ENCODE peak calls at places on chromosome 12, in eight cellular contexts. One of them, this sample, is unnamed.

GRCh38 chr12:91109148-91109564 is 2.1 kb downstream of the LUM start:
- DNase-seq in HCT116: peak
- DNase-seq in IMR-90: peak
- DNase-seq in K562: peak
- DNase-seq in SK-N-SH: no peak
- DNase-seq in A549: peak
- DNase-seq in HepG2: peak
- DNase-seq in GM12878: peak
- DNase-seq in this sample: peak

GRCh38 chr12:109010259-109010658 is 10.6 kb downstream of the SVOP start:
- DNase-seq in HCT116: no peak
- DNase-seq in IMR-90: no peak
- DNase-seq in K562: no peak
- DNase-seq in SK-N-SH: no peak
- DNase-seq in A549: no peak
- DNase-seq in HepG2: peak
- DNase-seq in GM12878: no peak
- DNase-seq in this sample: no peak

GRCh38 chr12:66044731-66045130 is 85.8 kb downstream of the LLPH start:
- DNase-seq in HCT116: no peak
- DNase-seq in IMR-90: peak
- DNase-seq in K562: no peak
- DNase-seq in SK-N-SH: no peak
- DNase-seq in A549: peak
- DNase-seq in HepG2: peak
- DNase-seq in GM12878: no peak
- DNase-seq in this sample: no peak

GRCh38 chr12:42070056-42070455 is 74.6 kb downstream of the GXYLT1 start:
- DNase-seq in HCT116: no peak
- DNase-seq in IMR-90: no peak
- DNase-seq in K562: no peak
- DNase-seq in SK-N-SH: no peak
- DNase-seq in A549: no peak
- DNase-seq in HepG2: no peak
- DNase-seq in GM12878: no peak
- DNase-seq in this sample: no peak

GRCh38 chr12:60847281-60847680 is 1251.5 kb downstream of the SLC16A7 start:
- DNase-seq in HCT116: no peak
- DNase-seq in IMR-90: no peak
- DNase-seq in K562: no peak
- DNase-seq in SK-N-SH: no peak
- DNase-seq in A549: no peak
- DNase-seq in HepG2: no peak
- DNase-seq in GM12878: no peak
- DNase-seq in this sample: no peak

GRCh38 chr12:104064842-104065441 is 611 bp downstream of the HCFC2 start:
- DNase-seq in HCT116: no peak
- DNase-seq in IMR-90: no peak
- DNase-seq in K562: peak
- DNase-seq in SK-N-SH: peak
- DNase-seq in A549: peak
- DNase-seq in HepG2: no peak
- DNase-seq in GM12878: no peak
- DNase-seq in this sample: no peak

GRCh38 chr12:41188058-41188840 is at the start of gene PDZRN4:
- DNase-seq in HCT116: no peak
- DNase-seq in IMR-90: no peak
- DNase-seq in K562: no peak
- DNase-seq in SK-N-SH: peak
- DNase-seq in A549: peak
- DNase-seq in HepG2: no peak
- DNase-seq in GM12878: no peak
- DNase-seq in this sample: peak

GRCh38 chr12:119334459-119335170 is at the start of gene CCDC60:
- DNase-seq in HCT116: no peak
- DNase-seq in IMR-90: no peak
- DNase-seq in K562: peak
- DNase-seq in SK-N-SH: no peak
- DNase-seq in A549: no peak
- DNase-seq in HepG2: no peak
- DNase-seq in GM12878: no peak
- DNase-seq in this sample: peak

GRCh38 chr12:29216797-29217583 is 67.9 kb downstream of the FAR2 start:
- DNase-seq in HCT116: no peak
- DNase-seq in IMR-90: no peak
- DNase-seq in K562: no peak
- DNase-seq in SK-N-SH: no peak
- DNase-seq in A549: no peak
- DNase-seq in HepG2: no peak
- DNase-seq in GM12878: no peak
- DNase-seq in this sample: no peak

GRCh38 chr12:122963928-122964240 is 2.4 kb downstream of the ABCB9 start:
- DNase-seq in HCT116: no peak
- DNase-seq in IMR-90: peak
- DNase-seq in K562: no peak
- DNase-seq in SK-N-SH: no peak
- DNase-seq in A549: no peak
- DNase-seq in HepG2: no peak
- DNase-seq in GM12878: no peak
- DNase-seq in this sample: no peak

GRCh38 chr12:113392988-113393579 is 10.6 kb downstream of the SDS start:
- DNase-seq in HCT116: peak
- DNase-seq in IMR-90: no peak
- DNase-seq in K562: peak
- DNase-seq in SK-N-SH: peak
- DNase-seq in A549: peak
- DNase-seq in HepG2: peak
- DNase-seq in GM12878: peak
- DNase-seq in this sample: peak

GRCh38 chr12:34400986-34401658 is 378.8 kb downstream of the ALG10 start:
- DNase-seq in HCT116: no peak
- DNase-seq in IMR-90: no peak
- DNase-seq in K562: no peak
- DNase-seq in SK-N-SH: peak
- DNase-seq in A549: no peak
- DNase-seq in HepG2: no peak
- DNase-seq in GM12878: no peak
- DNase-seq in this sample: peak

GRCh38 chr12:96452271-96452922 is 37.0 kb upstream of the CFAP54 start:
- DNase-seq in HCT116: no peak
- DNase-seq in IMR-90: no peak
- DNase-seq in K562: no peak
- DNase-seq in SK-N-SH: no peak
- DNase-seq in A549: no peak
- DNase-seq in HepG2: no peak
- DNase-seq in GM12878: no peak
- DNase-seq in this sample: no peak

GRCh38 chr12:96462571-96463280 is 26.7 kb upstream of the CFAP54 start:
- DNase-seq in HCT116: no peak
- DNase-seq in IMR-90: no peak
- DNase-seq in K562: no peak
- DNase-seq in SK-N-SH: no peak
- DNase-seq in A549: no peak
- DNase-seq in HepG2: no peak
- DNase-seq in GM12878: no peak
- DNase-seq in this sample: no peak

GRCh38 chr12:96454396-96454795 is 35.0 kb upstream of the CFAP54 start:
- DNase-seq in HCT116: no peak
- DNase-seq in IMR-90: peak
- DNase-seq in K562: no peak
- DNase-seq in SK-N-SH: no peak
- DNase-seq in A549: no peak
- DNase-seq in HepG2: no peak
- DNase-seq in GM12878: no peak
- DNase-seq in this sample: no peak

GRCh38 chr12:96456265-96456974 is 33.0 kb upstream of the CFAP54 start:
- DNase-seq in HCT116: no peak
- DNase-seq in IMR-90: no peak
- DNase-seq in K562: no peak
- DNase-seq in SK-N-SH: no peak
- DNase-seq in A549: no peak
- DNase-seq in HepG2: no peak
- DNase-seq in GM12878: peak
- DNase-seq in this sample: no peak

GRCh38 chr12:96457191-96457930 is 32.0 kb upstream of the CFAP54 start:
- DNase-seq in HCT116: peak
- DNase-seq in IMR-90: no peak
- DNase-seq in K562: no peak
- DNase-seq in SK-N-SH: no peak
- DNase-seq in A549: no peak
- DNase-seq in HepG2: no peak
- DNase-seq in GM12878: no peak
- DNase-seq in this sample: no peak
- TF ChIP-seq RAD21 in HCT116: no peak
- TF ChIP-seq RAD21 in IMR-90: no peak
- TF ChIP-seq RAD21 in K562: no peak
- TF ChIP-seq RAD21 in SK-N-SH: no peak
- TF ChIP-seq RAD21 in A549: no peak
- TF ChIP-seq RAD21 in HepG2: no peak
- TF ChIP-seq RAD21 in GM12878: no peak
- TF ChIP-seq RAD21 in this sample: no peak

GRCh38 chr12:68854078-68854468 is 46.1 kb downstream of the MDM2 start:
- DNase-seq in HCT116: no peak
- DNase-seq in IMR-90: no peak
- DNase-seq in K562: no peak
- DNase-seq in SK-N-SH: no peak
- DNase-seq in A549: no peak
- DNase-seq in HepG2: no peak
- DNase-seq in GM12878: no peak
- DNase-seq in this sample: no peak

GRCh38 chr12:68846811-68847210 is 38.8 kb downstream of the MDM2 start:
- DNase-seq in HCT116: no peak
- DNase-seq in IMR-90: no peak
- DNase-seq in K562: no peak
- DNase-seq in SK-N-SH: no peak
- DNase-seq in A549: no peak
- DNase-seq in HepG2: no peak
- DNase-seq in GM12878: no peak
- DNase-seq in this sample: no peak

GRCh38 chr12:68851592-68851952 is 43.6 kb downstream of the MDM2 start:
- DNase-seq in HCT116: no peak
- DNase-seq in IMR-90: no peak
- DNase-seq in K562: no peak
- DNase-seq in SK-N-SH: no peak
- DNase-seq in A549: no peak
- DNase-seq in HepG2: no peak
- DNase-seq in GM12878: no peak
- DNase-seq in this sample: no peak

GRCh38 chr12:68853396-68854077 is 45.6 kb downstream of the MDM2 start:
- DNase-seq in HCT116: no peak
- DNase-seq in IMR-90: no peak
- DNase-seq in K562: no peak
- DNase-seq in SK-N-SH: no peak
- DNase-seq in A549: no peak
- DNase-seq in HepG2: no peak
- DNase-seq in GM12878: no peak
- DNase-seq in this sample: no peak

GRCh38 chr12:68850390-68850789 is 42.4 kb downstream of the MDM2 start:
- DNase-seq in HCT116: no peak
- DNase-seq in IMR-90: no peak
- DNase-seq in K562: no peak
- DNase-seq in SK-N-SH: no peak
- DNase-seq in A549: no peak
- DNase-seq in HepG2: peak
- DNase-seq in GM12878: no peak
- DNase-seq in this sample: no peak
- TF ChIP-seq RAD21 in HCT116: no peak
- TF ChIP-seq RAD21 in IMR-90: no peak
- TF ChIP-seq RAD21 in K562: no peak
- TF ChIP-seq RAD21 in SK-N-SH: no peak
- TF ChIP-seq RAD21 in A549: no peak
- TF ChIP-seq RAD21 in HepG2: no peak
- TF ChIP-seq RAD21 in GM12878: no peak
- TF ChIP-seq RAD21 in this sample: no peak

GRCh38 chr12:130953783-130954543 is at the start of gene ADGRD1:
- DNase-seq in HCT116: no peak
- DNase-seq in IMR-90: peak
- DNase-seq in K562: peak
- DNase-seq in SK-N-SH: no peak
- DNase-seq in A549: peak
- DNase-seq in HepG2: no peak
- DNase-seq in GM12878: no peak
- DNase-seq in this sample: no peak

GRCh38 chr12:130951636-130952035 is 2.1 kb upstream of the ADGRD1 start:
- DNase-seq in HCT116: no peak
- DNase-seq in IMR-90: no peak
- DNase-seq in K562: no peak
- DNase-seq in SK-N-SH: no peak
- DNase-seq in A549: no peak
- DNase-seq in HepG2: no peak
- DNase-seq in GM12878: no peak
- DNase-seq in this sample: no peak

GRCh38 chr12:130954544-130954831 is 781 bp downstream of the ADGRD1 start:
- DNase-seq in HCT116: no peak
- DNase-seq in IMR-90: no peak
- DNase-seq in K562: no peak
- DNase-seq in SK-N-SH: no peak
- DNase-seq in A549: no peak
- DNase-seq in HepG2: no peak
- DNase-seq in GM12878: no peak
- DNase-seq in this sample: no peak

GRCh38 chr12:130952106-130952505 is 1.6 kb upstream of the ADGRD1 start:
- DNase-seq in HCT116: no peak
- DNase-seq in IMR-90: no peak
- DNase-seq in K562: peak
- DNase-seq in SK-N-SH: peak
- DNase-seq in A549: no peak
- DNase-seq in HepG2: no peak
- DNase-seq in GM12878: no peak
- DNase-seq in this sample: no peak

GRCh38 chr12:130952545-130952954 is 1.2 kb upstream of the ADGRD1 start:
- DNase-seq in HCT116: no peak
- DNase-seq in IMR-90: no peak
- DNase-seq in K562: peak
- DNase-seq in SK-N-SH: peak
- DNase-seq in A549: no peak
- DNase-seq in HepG2: no peak
- DNase-seq in GM12878: no peak
- DNase-seq in this sample: no peak
- TF ChIP-seq RAD21 in HCT116: no peak
- TF ChIP-seq RAD21 in IMR-90: no peak
- TF ChIP-seq RAD21 in K562: no peak
- TF ChIP-seq RAD21 in SK-N-SH: no peak
- TF ChIP-seq RAD21 in A549: no peak
- TF ChIP-seq RAD21 in HepG2: no peak
- TF ChIP-seq RAD21 in GM12878: no peak
- TF ChIP-seq RAD21 in this sample: no peak

DNA sequence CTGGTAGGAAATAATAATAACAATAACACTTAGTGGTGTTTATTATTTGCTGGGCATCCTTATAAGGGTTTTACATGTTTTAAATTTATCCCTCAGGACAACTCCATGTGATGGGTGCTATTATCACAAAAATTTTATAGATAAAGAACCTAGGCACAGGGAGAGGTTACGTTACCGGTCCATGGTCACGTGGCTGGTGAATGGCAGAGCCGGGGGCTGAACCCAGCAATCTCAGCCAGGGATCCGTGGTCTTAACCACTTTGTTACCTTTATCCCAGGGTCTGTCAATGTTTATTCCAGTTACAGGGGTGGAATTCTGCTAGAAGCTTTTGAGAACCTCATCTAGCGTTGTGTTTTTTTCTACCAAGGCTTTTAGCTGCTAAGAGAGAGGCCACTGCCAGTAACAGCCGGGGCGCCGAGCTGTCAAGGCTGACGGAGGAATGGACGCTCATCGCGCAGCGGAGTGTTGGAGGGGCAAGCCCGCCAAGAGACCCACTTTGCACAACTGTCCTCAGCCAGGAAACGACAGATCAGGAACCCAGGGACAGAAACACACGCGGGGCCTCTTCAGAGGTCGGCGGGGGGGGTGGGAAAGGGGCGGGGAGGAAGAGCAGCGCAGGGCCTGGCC is 418 bp downstream of the AMN1 start:
- DNase-seq in HCT116: no peak
- DNase-seq in IMR-90: no peak
- DNase-seq in K562: peak
- DNase-seq in SK-N-SH: peak
- DNase-seq in A549: peak
- DNase-seq in HepG2: no peak
- DNase-seq in GM12878: no peak
- DNase-seq in this sample: no peak
- TF ChIP-seq RAD21 in HCT116: no peak
- TF ChIP-seq RAD21 in IMR-90: peak
- TF ChIP-seq RAD21 in K562: no peak
- TF ChIP-seq RAD21 in SK-N-SH: no peak
- TF ChIP-seq RAD21 in A549: peak
- TF ChIP-seq RAD21 in HepG2: no peak
- TF ChIP-seq RAD21 in GM12878: no peak
- TF ChIP-seq RAD21 in this sample: no peak

This sample was measured in H1.